ENCODE peak calls at places on chromosomes 3 and 15, in ten cellular contexts. B is T-helper 9 cell; F is caudate nucleus; U is mucosa of descending colon; G is stimulated activated naive CD8-positive, alpha-beta T cell treated with anti-CD3 and anti-CD28 coated beads, Interleukin-15, amount 100 ng/mL, for 72 hours; C is EL; V is cardiac fibroblast; X is SW480; K is HTR-8/SVneo; J is cardiac muscle cell. L is an unnamed sample.

GRCh38 chr3:177336841-177337430 is 139.7 kb upstream of the TBL1XR1 start:
- DNase-seq in B (no peak), F (no peak), U (no peak), G (no peak), C (peak), V (peak), X (no peak), K (no peak), J (no peak), L (no peak)

GRCh38 chr3:39189648-39190269 is 2.6 kb downstream of the XIRP1 start:
- DNase-seq in B (peak), F (no peak), U (peak), G (peak), C (peak), V (peak), X (peak), K (peak), J (peak), L (peak)

GRCh38 chr3:147354621-147355020 is 51.7 kb downstream of the ZIC4 start:
- DNase-seq in B (no peak), F (no peak), U (no peak), G (no peak), C (no peak), V (no peak), X (no peak), K (no peak), J (peak), L (peak)

GRCh38 chr3:14144423-14145075 is 19.7 kb downstream of the TMEM43 start:
- DNase-seq in B (peak), F (no peak), U (peak), G (peak), C (peak), V (peak), X (peak), K (peak), J (peak), L (peak)

GRCh38 chr3:140724856-140725812 is 47.3 kb downstream of the TRIM42 start:
- DNase-seq in B (no peak), F (no peak), U (no peak), G (no peak), C (no peak), V (no peak), X (no peak), K (no peak), J (no peak), L (no peak)

GRCh38 chr3:158809642-158810041 is 7.8 kb downstream of the MFSD1 start:
- DNase-seq in B (no peak), F (no peak), U (no peak), G (no peak), C (no peak), V (no peak), X (no peak), K (no peak), J (no peak), L (no peak)

GRCh38 chr3:66153961-66154923 is 66.6 kb upstream of the SLC25A26 start:
- DNase-seq in B (no peak), F (peak), U (no peak), G (no peak), C (peak), V (peak), X (no peak), K (no peak), J (peak), L (no peak)

GRCh38 chr3:197753263-197753662 is 3.6 kb downstream of the FYTTD1 start:
- DNase-seq in B (no peak), F (no peak), U (no peak), G (no peak), C (no peak), V (no peak), X (no peak), K (no peak), J (no peak), L (no peak)

GRCh38 chr15:97461212-97461611 is 499.3 kb upstream of the ARRDC4 start:
- DNase-seq in B (no peak), F (no peak), U (no peak), G (no peak), C (no peak), V (no peak), X (no peak), K (no peak), J (no peak), L (no peak)

GRCh38 chr3:184712248-184712559 is 340 bp upstream of the MAGEF1 start:
- DNase-seq in B (no peak), F (no peak), U (no peak), G (no peak), C (no peak), V (no peak), X (no peak), K (no peak), J (no peak), L (no peak)

GRCh38 chr3:25532763-25533162 is 104.7 kb downstream of the RARB start:
- DNase-seq in B (no peak), F (no peak), U (peak), G (no peak), C (peak), V (peak), X (no peak), K (no peak), J (no peak), L (no peak)

GRCh38 chr3:17915341-17915740 is 172.9 kb upstream of the TBC1D5 start:
- DNase-seq in B (no peak), F (no peak), U (no peak), G (no peak), C (peak), V (peak), X (peak), K (no peak), J (no peak), L (no peak)

GRCh38 chr3:175988401-175988800 is 1129.3 kb downstream of the NAALADL2 start:
- DNase-seq in B (no peak), F (no peak), U (no peak), G (no peak), C (no peak), V (no peak), X (no peak), K (no peak), J (no peak), L (no peak)

GRCh38 chr3:14210843-14211594 is 32.4 kb downstream of the LSM3 start:
- DNase-seq in B (no peak), F (no peak), U (no peak), G (no peak), C (peak), V (no peak), X (peak), K (peak), J (no peak), L (peak)

GRCh38 chr3:134651347-134652041 is 672 bp upstream of the KY start:
- DNase-seq in B (no peak), F (no peak), U (no peak), G (no peak), C (peak), V (peak), X (no peak), K (no peak), J (peak), L (no peak)

GRCh38 chr3:149688122-149688757 is 30.4 kb upstream of the WWTR1 start:
- DNase-seq in B (no peak), F (no peak), U (no peak), G (no peak), C (no peak), V (no peak), X (no peak), K (no peak), J (no peak), L (no peak)

GRCh38 chr15:98609144-98609852 is 39.0 kb upstream of the IGF1R start:
- DNase-seq in B (no peak), F (no peak), U (no peak), G (no peak), C (peak), V (peak), X (peak), K (peak), J (peak), L (peak)

GRCh38 chr3:122572940-122573412 is 4.5 kb upstream of the PARP15 start:
- DNase-seq in B (no peak), F (no peak), U (peak), G (peak), C (peak), V (peak), X (peak), K (peak), J (no peak), L (peak)

GRCh38 chr15:90376789-90377188 is 11.3 kb upstream of the IQGAP1 start:
- DNase-seq in B (peak), F (no peak), U (no peak), G (peak), C (no peak), V (no peak), X (no peak), K (no peak), J (no peak), L (no peak)

GRCh38 chr15:99399612-99400011 is 148.3 kb downstream of the LRRC28 start:
- DNase-seq in B (no peak), F (no peak), U (no peak), G (no peak), C (no peak), V (no peak), X (no peak), K (no peak), J (no peak), L (no peak)

L was measured in COLO829.